ENCODE peak calls at places on chromosomes 5 and 9, in eight cellular contexts. One of them, this sample, is unnamed.

GRCh38 chr5:60652206-60652605 is 47.8 kb downstream of the DEPDC1B start:
- DNase-seq in cardiac fibroblast: peak
- DNase-seq in mammary epithelial cell: peak
- DNase-seq in spleen: no peak
- DNase-seq in neural crest cell: no peak
- DNase-seq in osteocyte: no peak
- DNase-seq in WTC11: no peak
- DNase-seq in GM10248: no peak
- DNase-seq in this sample: no peak

GRCh38 chr5:180464603-180464970 is 29.6 kb upstream of the CNOT6 start:
- DNase-seq in cardiac fibroblast: no peak
- DNase-seq in mammary epithelial cell: no peak
- DNase-seq in spleen: peak
- DNase-seq in neural crest cell: no peak
- DNase-seq in osteocyte: no peak
- DNase-seq in WTC11: no peak
- DNase-seq in GM10248: no peak
- DNase-seq in this sample: no peak

GRCh38 chr5:35938518-35939227 is at the start of gene CAPSL:
- DNase-seq in cardiac fibroblast: peak
- DNase-seq in mammary epithelial cell: peak
- DNase-seq in spleen: no peak
- DNase-seq in neural crest cell: peak
- DNase-seq in osteocyte: no peak
- DNase-seq in WTC11: peak
- DNase-seq in GM10248: no peak
- DNase-seq in this sample: no peak

GRCh38 chr5:123278284-123278683 is 144.9 kb downstream of the CEP120 start:
- DNase-seq in cardiac fibroblast: peak
- DNase-seq in mammary epithelial cell: no peak
- DNase-seq in spleen: no peak
- DNase-seq in neural crest cell: no peak
- DNase-seq in osteocyte: no peak
- DNase-seq in WTC11: no peak
- DNase-seq in GM10248: no peak
- DNase-seq in this sample: no peak

GRCh38 chr5:39106332-39106731 is 32.1 kb upstream of the RICTOR start:
- DNase-seq in cardiac fibroblast: peak
- DNase-seq in mammary epithelial cell: no peak
- DNase-seq in spleen: no peak
- DNase-seq in neural crest cell: no peak
- DNase-seq in osteocyte: no peak
- DNase-seq in WTC11: no peak
- DNase-seq in GM10248: no peak
- DNase-seq in this sample: no peak

GRCh38 chr5:132233081-132233480 is 5.4 kb upstream of the P4HA2 start:
- DNase-seq in cardiac fibroblast: no peak
- DNase-seq in mammary epithelial cell: no peak
- DNase-seq in spleen: no peak
- DNase-seq in neural crest cell: no peak
- DNase-seq in osteocyte: no peak
- DNase-seq in WTC11: no peak
- DNase-seq in GM10248: no peak
- DNase-seq in this sample: no peak

GRCh38 chr9:131537946-131538345 is 6.9 kb upstream of the UCK1 start:
- DNase-seq in cardiac fibroblast: no peak
- DNase-seq in mammary epithelial cell: no peak
- DNase-seq in spleen: no peak
- DNase-seq in neural crest cell: no peak
- DNase-seq in osteocyte: no peak
- DNase-seq in WTC11: no peak
- DNase-seq in GM10248: no peak
- DNase-seq in this sample: no peak

GRCh38 chr9:122346478-122347347 is 24.1 kb upstream of the PTGS1 start:
- DNase-seq in cardiac fibroblast: no peak
- DNase-seq in mammary epithelial cell: no peak
- DNase-seq in spleen: peak
- DNase-seq in neural crest cell: peak
- DNase-seq in osteocyte: no peak
- DNase-seq in WTC11: peak
- DNase-seq in GM10248: no peak
- DNase-seq in this sample: no peak

GRCh38 chr9:108087781-108088180 is 598.2 kb upstream of the KLF4 start:
- DNase-seq in cardiac fibroblast: no peak
- DNase-seq in mammary epithelial cell: peak
- DNase-seq in spleen: no peak
- DNase-seq in neural crest cell: no peak
- DNase-seq in osteocyte: no peak
- DNase-seq in WTC11: no peak
- DNase-seq in GM10248: no peak
- DNase-seq in this sample: no peak

GRCh38 chr9:36037580-36038169 is 962 bp downstream of the RECK start:
- DNase-seq in cardiac fibroblast: peak
- DNase-seq in mammary epithelial cell: peak
- DNase-seq in spleen: no peak
- DNase-seq in neural crest cell: no peak
- DNase-seq in osteocyte: no peak
- DNase-seq in WTC11: no peak
- DNase-seq in GM10248: no peak
- DNase-seq in this sample: no peak

GRCh38 chr9:16267336-16268036 is 603.0 kb downstream of the BNC2 start:
- DNase-seq in cardiac fibroblast: peak
- DNase-seq in mammary epithelial cell: no peak
- DNase-seq in spleen: no peak
- DNase-seq in neural crest cell: no peak
- DNase-seq in osteocyte: peak
- DNase-seq in WTC11: no peak
- DNase-seq in GM10248: no peak
- DNase-seq in this sample: no peak

GRCh38 chr5:54742417-54742889 is 224.9 kb downstream of the SNX18 start:
- DNase-seq in cardiac fibroblast: peak
- DNase-seq in mammary epithelial cell: peak
- DNase-seq in spleen: no peak
- DNase-seq in neural crest cell: no peak
- DNase-seq in osteocyte: no peak
- DNase-seq in WTC11: no peak
- DNase-seq in GM10248: no peak
- DNase-seq in this sample: no peak

GRCh38 chr5:73545403-73545779 is 20.0 kb downstream of the ANKRA2 start:
- DNase-seq in cardiac fibroblast: no peak
- DNase-seq in mammary epithelial cell: no peak
- DNase-seq in spleen: no peak
- DNase-seq in neural crest cell: no peak
- DNase-seq in osteocyte: no peak
- DNase-seq in WTC11: no peak
- DNase-seq in GM10248: no peak
- DNase-seq in this sample: no peak

GRCh38 chr5:126031989-126032716 is 391.1 kb upstream of the GRAMD2B start:
- DNase-seq in cardiac fibroblast: peak
- DNase-seq in mammary epithelial cell: peak
- DNase-seq in spleen: no peak
- DNase-seq in neural crest cell: no peak
- DNase-seq in osteocyte: no peak
- DNase-seq in WTC11: no peak
- DNase-seq in GM10248: no peak
- DNase-seq in this sample: no peak

GRCh38 chr9:112075009-112075378 is 100.1 kb downstream of the SUSD1 start:
- DNase-seq in cardiac fibroblast: no peak
- DNase-seq in mammary epithelial cell: no peak
- DNase-seq in spleen: no peak
- DNase-seq in neural crest cell: no peak
- DNase-seq in osteocyte: no peak
- DNase-seq in WTC11: no peak
- DNase-seq in GM10248: no peak
- DNase-seq in this sample: no peak

GRCh38 chr5:164153469-164154172 is 648.2 kb downstream of the MAT2B start:
- DNase-seq in cardiac fibroblast: no peak
- DNase-seq in mammary epithelial cell: no peak
- DNase-seq in spleen: no peak
- DNase-seq in neural crest cell: no peak
- DNase-seq in osteocyte: no peak
- DNase-seq in WTC11: no peak
- DNase-seq in GM10248: no peak
- DNase-seq in this sample: no peak

GRCh38 chr9:31259824-31260223 is 1124.6 kb upstream of the ACO1 start:
- DNase-seq in cardiac fibroblast: no peak
- DNase-seq in mammary epithelial cell: no peak
- DNase-seq in spleen: no peak
- DNase-seq in neural crest cell: no peak
- DNase-seq in osteocyte: no peak
- DNase-seq in WTC11: no peak
- DNase-seq in GM10248: no peak
- DNase-seq in this sample: no peak

GRCh38 chr9:71680189-71680983 is 87.9 kb downstream of the CEMIP2 start:
- DNase-seq in cardiac fibroblast: peak
- DNase-seq in mammary epithelial cell: peak
- DNase-seq in spleen: no peak
- DNase-seq in neural crest cell: no peak
- DNase-seq in osteocyte: no peak
- DNase-seq in WTC11: no peak
- DNase-seq in GM10248: no peak
- DNase-seq in this sample: no peak

GRCh38 chr9:126565336-126566128 is 48.2 kb upstream of the LMX1B start:
- DNase-seq in cardiac fibroblast: no peak
- DNase-seq in mammary epithelial cell: no peak
- DNase-seq in spleen: peak
- DNase-seq in neural crest cell: no peak
- DNase-seq in osteocyte: no peak
- DNase-seq in WTC11: no peak
- DNase-seq in GM10248: no peak
- DNase-seq in this sample: peak

GRCh38 chr5:173012882-173013281 is 29.3 kb downstream of the ATP6V0E1 start:
- DNase-seq in cardiac fibroblast: no peak
- DNase-seq in mammary epithelial cell: no peak
- DNase-seq in spleen: peak
- DNase-seq in neural crest cell: no peak
- DNase-seq in osteocyte: no peak
- DNase-seq in WTC11: no peak
- DNase-seq in GM10248: no peak
- DNase-seq in this sample: no peak

GRCh38 chr9:24257726-24258125 is 288.0 kb downstream of the IZUMO3 start:
- DNase-seq in cardiac fibroblast: no peak
- DNase-seq in mammary epithelial cell: peak
- DNase-seq in spleen: no peak
- DNase-seq in neural crest cell: no peak
- DNase-seq in osteocyte: no peak
- DNase-seq in WTC11: no peak
- DNase-seq in GM10248: no peak
- DNase-seq in this sample: no peak

GRCh38 chr9:83200531-83200930 is 137.6 kb upstream of the RASEF start:
- DNase-seq in cardiac fibroblast: no peak
- DNase-seq in mammary epithelial cell: no peak
- DNase-seq in spleen: no peak
- DNase-seq in neural crest cell: no peak
- DNase-seq in osteocyte: no peak
- DNase-seq in WTC11: no peak
- DNase-seq in GM10248: no peak
- DNase-seq in this sample: no peak

GRCh38 chr5:135718151-135718550 is 116.3 kb upstream of the SLC25A48 start:
- DNase-seq in cardiac fibroblast: peak
- DNase-seq in mammary epithelial cell: peak
- DNase-seq in spleen: no peak
- DNase-seq in neural crest cell: no peak
- DNase-seq in osteocyte: no peak
- DNase-seq in WTC11: no peak
- DNase-seq in GM10248: no peak
- DNase-seq in this sample: no peak

GRCh38 chr9:109092587-109092986 is 27.2 kb downstream of the TMEM245 start:
- DNase-seq in cardiac fibroblast: no peak
- DNase-seq in mammary epithelial cell: no peak
- DNase-seq in spleen: no peak
- DNase-seq in neural crest cell: no peak
- DNase-seq in osteocyte: no peak
- DNase-seq in WTC11: no peak
- DNase-seq in GM10248: no peak
- DNase-seq in this sample: no peak

GRCh38 chr5:61280766-61281427 is 51.2 kb upstream of the ZSWIM6 start:
- DNase-seq in cardiac fibroblast: peak
- DNase-seq in mammary epithelial cell: peak
- DNase-seq in spleen: no peak
- DNase-seq in neural crest cell: no peak
- DNase-seq in osteocyte: no peak
- DNase-seq in WTC11: no peak
- DNase-seq in GM10248: no peak
- DNase-seq in this sample: no peak

GRCh38 chr5:34538026-34538672 is 118.0 kb upstream of the RAI14 start:
- DNase-seq in cardiac fibroblast: peak
- DNase-seq in mammary epithelial cell: peak
- DNase-seq in spleen: no peak
- DNase-seq in neural crest cell: no peak
- DNase-seq in osteocyte: no peak
- DNase-seq in WTC11: no peak
- DNase-seq in GM10248: no peak
- DNase-seq in this sample: no peak
- TF ChIP-seq CTCF in cardiac fibroblast: peak
- TF ChIP-seq CTCF in mammary epithelial cell: peak
- TF ChIP-seq CTCF in spleen: no peak
- TF ChIP-seq CTCF in neural crest cell: no peak
- TF ChIP-seq CTCF in osteocyte: no peak
- TF ChIP-seq CTCF in WTC11: no peak
- TF ChIP-seq CTCF in GM10248: peak
- TF ChIP-seq CTCF in this sample: peak

GRCh38 chr5:134224905-134225779 is 731 bp downstream of the PPP2CA start:
- DNase-seq in cardiac fibroblast: peak
- DNase-seq in mammary epithelial cell: peak
- DNase-seq in spleen: peak
- DNase-seq in neural crest cell: peak
- DNase-seq in osteocyte: peak
- DNase-seq in WTC11: peak
- DNase-seq in GM10248: peak
- DNase-seq in this sample: no peak
- TF ChIP-seq CTCF in cardiac fibroblast: no peak
- TF ChIP-seq CTCF in mammary epithelial cell: no peak
- TF ChIP-seq CTCF in spleen: no peak
- TF ChIP-seq CTCF in neural crest cell: no peak
- TF ChIP-seq CTCF in osteocyte: peak
- TF ChIP-seq CTCF in WTC11: no peak
- TF ChIP-seq CTCF in GM10248: peak
- TF ChIP-seq CTCF in this sample: peak

GRCh38 chr9:18297532-18297872 is 176.5 kb upstream of the ADAMTSL1 start:
- DNase-seq in cardiac fibroblast: no peak
- DNase-seq in mammary epithelial cell: no peak
- DNase-seq in spleen: no peak
- DNase-seq in neural crest cell: no peak
- DNase-seq in osteocyte: no peak
- DNase-seq in WTC11: peak
- DNase-seq in GM10248: no peak
- DNase-seq in this sample: no peak
- TF ChIP-seq CTCF in cardiac fibroblast: peak
- TF ChIP-seq CTCF in mammary epithelial cell: peak
- TF ChIP-seq CTCF in spleen: no peak
- TF ChIP-seq CTCF in neural crest cell: peak
- TF ChIP-seq CTCF in osteocyte: peak
- TF ChIP-seq CTCF in WTC11: peak
- TF ChIP-seq CTCF in GM10248: no peak
- TF ChIP-seq CTCF in this sample: peak

DNA sequence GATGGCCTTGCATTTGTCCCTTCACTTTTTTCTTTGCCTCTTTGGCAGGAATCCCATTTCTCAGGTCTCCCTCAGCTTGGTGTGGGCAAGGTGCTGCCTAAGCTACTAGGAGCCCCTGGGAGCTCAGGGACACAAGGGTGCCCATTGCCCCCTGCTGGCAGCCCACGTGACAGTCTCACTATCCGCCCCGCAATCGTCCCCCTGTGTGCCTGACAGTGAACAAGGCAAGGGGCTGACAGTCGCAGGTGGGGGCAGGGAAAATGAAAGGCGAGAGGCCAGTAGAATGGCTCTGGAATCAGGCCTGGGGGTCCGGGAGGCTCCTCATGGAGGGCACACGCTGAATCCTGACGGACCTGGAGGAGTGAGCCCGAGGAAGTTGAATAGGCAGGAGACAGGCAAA is 2.0 kb upstream of the PCDH12 start:
- DNase-seq in cardiac fibroblast: no peak
- DNase-seq in mammary epithelial cell: no peak
- DNase-seq in spleen: peak
- DNase-seq in neural crest cell: no peak
- DNase-seq in osteocyte: no peak
- DNase-seq in WTC11: peak
- DNase-seq in GM10248: peak
- DNase-seq in this sample: no peak
- TF ChIP-seq CTCF in cardiac fibroblast: peak
- TF ChIP-seq CTCF in mammary epithelial cell: peak
- TF ChIP-seq CTCF in spleen: no peak
- TF ChIP-seq CTCF in neural crest cell: no peak
- TF ChIP-seq CTCF in osteocyte: peak
- TF ChIP-seq CTCF in WTC11: no peak
- TF ChIP-seq CTCF in GM10248: no peak
- TF ChIP-seq CTCF in this sample: no peak